ENCODE peak calls at places on chromosome 2, in seven cellular contexts. T, R, I, U, G, E and B are unnamed samples.

GRCh38 chr2:64860321-64860751 is 128.9 kb upstream of the SLC1A4 start:
- DNase-seq in T (no peak), R (no peak), I (no peak), U (peak; percentile 77), G (no peak), E (no peak), B (no peak)

GRCh38 chr2:11466307-11467125 is 555 bp upstream of the E2F6 start:
- DNase-seq in T (no peak), R (no peak), I (no peak), U (no peak), G (peak; percentile 22), E (peak; percentile 7), B (peak; percentile 60)

GRCh38 chr2:7427293-7428060 is 510.3 kb downstream of the RNF144A start:
- DNase-seq in T (peak; percentile 57), R (peak; percentile 14), I (peak; percentile 68), U (peak; percentile 65), G (peak; percentile 4), E (peak; percentile 66), B (peak; percentile 75)

GRCh38 chr2:95005726-95006125 is 19.8 kb upstream of the MAL start:
- DNase-seq in T (no peak), R (no peak), I (no peak), U (no peak), G (no peak), E (no peak), B (no peak)

GRCh38 chr2:128797937-128798336 is 479.3 kb upstream of the HS6ST1 start:
- DNase-seq in T (no peak), R (no peak), I (peak; percentile 41), U (peak; percentile 30), G (no peak), E (no peak), B (no peak)

GRCh38 chr2:105739408-105739807 is 5.3 kb upstream of the NCK2 start:
- DNase-seq in T (peak; percentile 50), R (no peak), I (no peak), U (no peak), G (no peak), E (no peak), B (no peak)

GRCh38 chr2:152423684-152424083 is 88.7 kb downstream of the FMNL2 start:
- DNase-seq in T (no peak), R (no peak), I (no peak), U (no peak), G (no peak), E (no peak), B (no peak)

GRCh38 chr2:11822746-11823411 is 76.4 kb downstream of the LPIN1 start:
- DNase-seq in T (no peak), R (peak; percentile 51), I (no peak), U (no peak), G (peak; percentile 71), E (peak; percentile 91), B (peak; percentile 53)

GRCh38 chr2:120525056-120526046 is 179.4 kb downstream of the INHBB start:
- DNase-seq in T (peak; percentile 30), R (peak; percentile 27), I (no peak), U (no peak), G (no peak), E (peak; percentile 22), B (peak; percentile 59)

GRCh38 chr2:191322838-191323506 is 77.8 kb downstream of the MYO1B start:
- DNase-seq in T (peak; percentile 75), R (no peak), I (no peak), U (no peak), G (no peak), E (no peak), B (no peak)